ENCODE peak calls at places on chromosomes 11 and 22, in four cellular contexts. One of them, this sample, is unnamed.

GRCh38 chr11:76609736-76610370 is 60.7 kb downstream of the LRRC32 start:
- DNase-seq in HepG2: no peak
- DNase-seq in A549: no peak
- DNase-seq in K562: no peak
- DNase-seq in this sample: peak; percentile 43

GRCh38 chr11:123135863-123136446 is 59.1 kb downstream of the CLMP start:
- DNase-seq in K562: no peak
- DNase-seq in A549: no peak
- DNase-seq in HepG2: no peak
- DNase-seq in this sample: no peak

GRCh38 chr11:33682446-33682845 is 18.2 kb downstream of the C11orf91 start:
- DNase-seq in K562: no peak
- DNase-seq in A549: no peak
- DNase-seq in HepG2: no peak
- DNase-seq in this sample: no peak

GRCh38 chr11:95132956-95133355 is 43.3 kb downstream of the ENDOD1 start:
- DNase-seq in K562: no peak
- DNase-seq in A549: no peak
- DNase-seq in HepG2: no peak
- DNase-seq in this sample: no peak

GRCh38 chr11:9535189-9535781 is 38.2 kb upstream of the WEE1 start:
- DNase-seq in A549: peak; percentile 71
- DNase-seq in K562: peak; percentile 77
- DNase-seq in HepG2: peak; percentile 51
- DNase-seq in this sample: peak; percentile 64

GRCh38 chr11:9615031-9615451 is 41.6 kb downstream of the WEE1 start:
- DNase-seq in A549: no peak
- DNase-seq in HepG2: no peak
- DNase-seq in K562: no peak
- DNase-seq in this sample: no peak

GRCh38 chr11:4576880-4577279 is 4.7 kb upstream of the OR52I2 start:
- DNase-seq in A549: no peak
- DNase-seq in K562: no peak
- DNase-seq in HepG2: no peak
- DNase-seq in this sample: no peak

GRCh38 chr22:32723632-32724031 is 77.9 kb upstream of the TIMP3 start:
- DNase-seq in K562: no peak
- DNase-seq in A549: no peak
- DNase-seq in HepG2: no peak
- DNase-seq in this sample: no peak

GRCh38 chr11:18013790-18014507 is 1.1 kb upstream of the SERGEF start:
- DNase-seq in HepG2: no peak
- DNase-seq in K562: no peak
- DNase-seq in A549: peak; percentile 10
- DNase-seq in this sample: peak; percentile 48

GRCh38 chr11:14075118-14075601 is 112.6 kb downstream of the SPON1 start:
- DNase-seq in A549: no peak
- DNase-seq in HepG2: no peak
- DNase-seq in K562: no peak
- DNase-seq in this sample: no peak

GRCh38 chr22:17159504-17159951 is 451 bp upstream of the HDHD5 start:
- DNase-seq in HepG2: no peak
- DNase-seq in A549: peak; percentile 48
- DNase-seq in K562: no peak
- DNase-seq in this sample: no peak

GRCh38 chr11:93570759-93571413 is 27.7 kb upstream of the SMCO4 start:
- DNase-seq in A549: peak; percentile 64
- DNase-seq in K562: no peak
- DNase-seq in HepG2: peak; percentile 90
- DNase-seq in this sample: no peak

GRCh38 chr11:67996622-67997459 is 7.1 kb downstream of the UNC93B1 start:
- DNase-seq in K562: peak; percentile 94
- DNase-seq in A549: peak; percentile 92
- DNase-seq in HepG2: no peak
- DNase-seq in this sample: peak; percentile 99

GRCh38 chr22:37416389-37416788 is 10.9 kb downstream of the ELFN2 start:
- DNase-seq in HepG2: no peak
- DNase-seq in A549: no peak
- DNase-seq in K562: no peak
- DNase-seq in this sample: no peak

GRCh38 chr11:73969991-73970800 is 12.4 kb downstream of the UCP2 start:
- DNase-seq in A549: no peak
- DNase-seq in K562: no peak
- DNase-seq in HepG2: no peak
- DNase-seq in this sample: no peak

GRCh38 chr11:67435031-67435726 is 2.3 kb downstream of the PTPRCAP start:
- DNase-seq in HepG2: no peak
- DNase-seq in A549: no peak
- DNase-seq in K562: no peak
- DNase-seq in this sample: no peak

GRCh38 chr11:121555172-121555571 is 102.4 kb upstream of the SORL1-AS1 start:
- DNase-seq in K562: no peak
- DNase-seq in HepG2: no peak
- DNase-seq in A549: no peak
- DNase-seq in this sample: no peak

GRCh38 chr22:39109361-39109760 is 12.3 kb downstream of the APOBEC3H start:
- DNase-seq in A549: no peak
- DNase-seq in HepG2: no peak
- DNase-seq in K562: no peak
- DNase-seq in this sample: no peak

GRCh38 chr11:114059984-114060401 is 482 bp downstream of the ZBTB16 start:
- DNase-seq in A549: peak; percentile 29
- DNase-seq in K562: peak; percentile 27
- DNase-seq in HepG2: no peak
- DNase-seq in this sample: no peak

GRCh38 chr11:114061053-114062049 is 1.8 kb downstream of the ZBTB16 start:
- DNase-seq in HepG2: no peak
- DNase-seq in A549: no peak
- DNase-seq in K562: no peak
- DNase-seq in this sample: no peak

GRCh38 chr11:114059278-114059983 is at the start of gene ZBTB16:
- DNase-seq in K562: no peak
- DNase-seq in HepG2: no peak
- DNase-seq in A549: no peak
- DNase-seq in this sample: peak; percentile 61

GRCh38 chr11:114058871-114059277 is 637 bp upstream of the ZBTB16 start:
- DNase-seq in K562: no peak
- DNase-seq in A549: no peak
- DNase-seq in HepG2: no peak
- DNase-seq in this sample: peak; percentile 56

DNA sequence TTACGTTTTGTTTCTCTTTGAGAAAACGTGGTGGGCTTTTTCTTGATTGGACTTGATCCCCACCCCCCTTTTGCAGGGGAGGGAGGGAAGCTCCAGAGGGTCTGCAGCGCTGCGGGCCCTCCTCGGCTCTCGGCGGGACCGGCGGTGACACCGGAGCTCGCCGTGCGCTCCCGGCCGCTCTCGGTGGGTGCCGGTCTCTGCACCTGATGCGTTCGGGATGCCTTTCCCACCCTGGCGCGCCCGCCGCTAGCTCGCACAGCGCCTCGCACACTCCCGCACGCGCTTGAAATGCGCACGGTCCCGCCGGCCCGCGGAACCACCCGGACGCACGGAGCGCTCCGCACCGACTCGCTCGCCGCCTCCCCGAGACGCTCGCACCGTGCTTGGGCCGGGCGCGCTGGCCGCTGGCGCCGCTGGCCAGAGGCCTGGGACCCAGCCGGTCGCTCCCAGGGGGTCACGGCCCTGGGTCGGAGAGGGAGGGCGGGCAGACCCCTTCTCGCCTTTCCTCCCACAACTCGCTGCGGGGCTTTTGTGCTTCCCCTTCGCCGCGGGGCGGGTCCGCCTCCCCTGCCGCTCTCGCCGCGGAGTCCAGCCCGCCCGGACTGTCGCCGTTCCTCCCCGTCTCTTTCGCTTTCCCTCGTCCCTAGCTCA is 1.0 kb downstream of the ZBTB16 start:
- DNase-seq in A549: no peak
- DNase-seq in K562: no peak
- DNase-seq in HepG2: no peak
- DNase-seq in this sample: peak; percentile 65
- TF ChIP-seq PHF8 in A549: no peak
- TF ChIP-seq PHF8 in K562: no peak
- TF ChIP-seq PHF8 in HepG2: no peak
- TF ChIP-seq PHF8 in this sample: no peak

GRCh38 chr11:406796-407650 is 7.8 kb downstream of the SIGIRR start:
- DNase-seq in A549: peak; percentile 90
- DNase-seq in K562: peak; percentile 95
- DNase-seq in HepG2: no peak
- DNase-seq in this sample: peak; percentile 88
- TF ChIP-seq JUN in A549: no peak
- TF ChIP-seq JUN in K562: no peak
- TF ChIP-seq JUN in HepG2: no peak
- TF ChIP-seq JUN in this sample: no peak

DNA sequence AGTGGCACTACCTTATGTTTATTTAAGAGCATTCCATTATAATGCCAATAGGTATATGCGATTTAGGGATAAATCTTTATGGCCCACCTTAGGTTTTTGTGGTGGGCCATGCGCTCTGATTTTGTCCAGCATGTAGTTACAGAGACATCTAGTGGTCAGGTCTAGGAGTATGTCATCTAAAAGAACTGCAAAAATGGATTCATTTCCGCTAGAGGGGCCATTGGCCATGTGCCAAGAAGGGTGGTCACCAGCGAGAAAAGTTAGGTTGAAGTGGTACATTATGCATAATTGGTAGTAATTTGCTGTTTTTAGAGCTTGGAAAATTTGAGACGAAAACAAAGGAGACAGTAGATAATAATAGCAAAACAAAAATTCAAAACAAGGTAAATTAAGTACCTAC is 27.7 kb downstream of the LRRC4C start:
- DNase-seq in K562: peak; percentile 7
- DNase-seq in A549: peak; percentile 3
- DNase-seq in HepG2: peak; percentile 16
- DNase-seq in this sample: no peak
- TF ChIP-seq PHF8 in K562: no peak
- TF ChIP-seq PHF8 in A549: no peak
- TF ChIP-seq PHF8 in HepG2: no peak
- TF ChIP-seq PHF8 in this sample: no peak

DNA sequence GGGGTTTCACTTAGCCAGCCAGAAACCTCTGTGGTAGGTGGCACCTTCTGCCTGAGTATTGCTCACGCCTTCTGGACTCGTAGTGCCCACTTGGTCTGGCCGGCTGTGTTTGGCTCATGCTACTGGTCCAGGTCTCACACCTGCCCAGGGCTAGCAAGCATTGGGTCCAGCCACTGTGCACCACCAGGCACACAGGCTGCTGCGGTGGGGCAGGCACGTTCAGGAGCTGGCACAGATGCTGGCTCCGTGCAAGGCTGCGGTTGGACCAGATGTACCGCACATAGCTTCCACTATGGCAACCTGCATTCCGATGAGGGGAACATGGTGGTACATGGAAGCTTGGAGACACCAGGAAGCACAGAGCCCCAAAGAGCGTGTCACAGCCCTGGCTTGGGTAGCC is 34.8 kb upstream of the EXPH5 start:
- DNase-seq in HepG2: no peak
- DNase-seq in K562: no peak
- DNase-seq in A549: no peak
- DNase-seq in this sample: no peak
- TF ChIP-seq JUN in HepG2: no peak
- TF ChIP-seq JUN in K562: no peak
- TF ChIP-seq JUN in A549: no peak
- TF ChIP-seq JUN in this sample: no peak

GRCh38 chr11:50169634-50170033 is 137.0 kb downstream of the OR4C45 start:
- DNase-seq in K562: no peak
- DNase-seq in HepG2: no peak
- DNase-seq in A549: no peak
- DNase-seq in this sample: no peak

GRCh38 chr11:50178732-50179131 is 146.1 kb downstream of the OR4C45 start:
- DNase-seq in K562: no peak
- DNase-seq in HepG2: no peak
- DNase-seq in A549: no peak
- DNase-seq in this sample: no peak

GRCh38 chr11:50170115-50170514 is 137.4 kb downstream of the OR4C45 start:
- DNase-seq in A549: no peak
- DNase-seq in K562: no peak
- DNase-seq in HepG2: no peak
- DNase-seq in this sample: no peak

GRCh38 chr11:50174975-50175374 is 142.3 kb downstream of the OR4C45 start:
- DNase-seq in K562: no peak
- DNase-seq in A549: no peak
- DNase-seq in HepG2: no peak
- DNase-seq in this sample: no peak

GRCh38 chr11:50174189-50174588 is 141.5 kb downstream of the OR4C45 start:
- DNase-seq in K562: no peak
- DNase-seq in HepG2: no peak
- DNase-seq in A549: no peak
- DNase-seq in this sample: no peak
- TF ChIP-seq PHF8 in K562: no peak
- TF ChIP-seq PHF8 in HepG2: no peak
- TF ChIP-seq PHF8 in A549: no peak
- TF ChIP-seq PHF8 in this sample: no peak

This sample was measured in H1.